ENCODE peak calls at places on chromosomes 16 and 17, in five cellular contexts. P, C, Z, U and Y are unnamed samples.

GRCh38 chr17:29195465-29196081 is 15.4 kb upstream of the MYO18A start:
- DNase-seq in P (no peak), C (no peak), Z (peak), U (no peak), Y (no peak)

GRCh38 chr16:27450836-27451341 is 48.9 kb downstream of the IL21R start:
- DNase-seq in P (no peak), C (no peak), Z (peak), U (no peak), Y (no peak)

GRCh38 chr17:13806023-13806553 is 204.4 kb upstream of the HS3ST3A1 start:
- DNase-seq in P (no peak), C (no peak), Z (no peak), U (no peak), Y (no peak)

GRCh38 chr16:53207810-53208752 is 153.3 kb downstream of the CHD9 start:
- DNase-seq in P (no peak), C (peak), Z (peak), U (peak), Y (peak)

GRCh38 chr17:9928601-9929341 is 23.7 kb upstream of the RCVRN start:
- DNase-seq in P (no peak), C (no peak), Z (no peak), U (peak), Y (peak)

GRCh38 chr17:55426851-55427586 is 5.4 kb upstream of the MMD start:
- DNase-seq in P (no peak), C (no peak), Z (no peak), U (no peak), Y (no peak)

GRCh38 chr16:81097230-81097629 is 1.0 kb upstream of the GCSH start:
- DNase-seq in P (no peak), C (no peak), Z (no peak), U (no peak), Y (no peak)

GRCh38 chr16:8751481-8752311 is 45.7 kb downstream of the TMEM186 start:
- DNase-seq in P (no peak), C (no peak), Z (peak), U (no peak), Y (peak)

GRCh38 chr16:72677662-72678447 is 370.1 kb downstream of the ZFHX3 start:
- DNase-seq in P (no peak), C (no peak), Z (no peak), U (no peak), Y (no peak)

GRCh38 chr17:73232587-73233373 is 28.9 kb downstream of the CPSF4L start:
- DNase-seq in P (no peak), C (no peak), Z (peak), U (peak), Y (peak)

GRCh38 chr16:15682105-15682570 is 32.1 kb downstream of the NDE1 start:
- DNase-seq in P (peak), C (no peak), Z (no peak), U (no peak), Y (peak)

GRCh38 chr17:550041-550398 is 164.6 kb downstream of the VPS53 start:
- DNase-seq in P (no peak), C (no peak), Z (no peak), U (no peak), Y (no peak)

GRCh38 chr17:82287013-82287848 is 13.7 kb upstream of the CSNK1D start:
- DNase-seq in P (no peak), C (no peak), Z (no peak), U (no peak), Y (no peak)

GRCh38 chr16:67959520-67959919 is 8.9 kb downstream of the SLC12A4 start:
- DNase-seq in P (no peak), C (no peak), Z (no peak), U (no peak), Y (no peak)

GRCh38 chr16:51433597-51433996 is 282.5 kb upstream of the SALL1 start:
- DNase-seq in P (no peak), C (no peak), Z (no peak), U (no peak), Y (no peak)

GRCh38 chr16:21053595-21053994 is 97.1 kb downstream of the DNAH3 start:
- DNase-seq in P (no peak), C (no peak), Z (no peak), U (no peak), Y (no peak)

GRCh38 chr16:89221604-89222003 is 4.1 kb downstream of the ZNF778 start:
- DNase-seq in P (no peak), C (no peak), Z (no peak), U (no peak), Y (no peak)

GRCh38 chr16:78675312-78675711 is 575.9 kb downstream of the WWOX start:
- DNase-seq in P (no peak), C (no peak), Z (no peak), U (no peak), Y (no peak)

GRCh38 chr16:31080756-31081419 is 6.7 kb downstream of the ZNF646 start:
- DNase-seq in P (no peak), C (no peak), Z (no peak), U (no peak), Y (no peak)

GRCh38 chr17:2595200-2595599 is 1.7 kb downstream of the PAFAH1B1 start:
- DNase-seq in P (no peak), C (no peak), Z (no peak), U (no peak), Y (no peak)